ENCODE peak calls at places on chromosomes 1 and 21, in five cellular contexts. E is activated CD8-positive, alpha-beta memory T cell treated with anti-CD3 and anti-CD28 coated beads for 1 hour; M is left ventricle myocardium inferior; I is IMR-90; O is activated CD4-positive, alpha-beta T cell treated with anti-CD3 and anti-CD28 coated beads for 48 hours. Z is an unnamed sample.

GRCh38 chr1:111736548-111737215 is 2.5 kb downstream of the INKA2 start:
- DNase-seq in E (no peak), M (peak), I (peak), O (no peak), Z (no peak)

GRCh38 chr1:216617081-216617480 is 106.1 kb downstream of the ESRRG start:
- DNase-seq in E (no peak), M (no peak), I (no peak), O (no peak), Z (no peak)

GRCh38 chr1:8283058-8283884 is 34.6 kb upstream of the SLC45A1 start:
- DNase-seq in E (no peak), M (peak), I (no peak), O (peak), Z (no peak)

GRCh38 chr1:9016455-9016854 is 9.8 kb downstream of the SLC2A7 start:
- DNase-seq in E (no peak), M (no peak), I (no peak), O (no peak), Z (no peak)

GRCh38 chr1:84301759-84302380 is 362 bp downstream of the SAMD13 start:
- DNase-seq in E (no peak), M (no peak), I (no peak), O (no peak), Z (no peak)

GRCh38 chr1:223007935-223008334 is 135.1 kb downstream of the TLR5 start:
- DNase-seq in E (no peak), M (no peak), I (no peak), O (no peak), Z (no peak)

GRCh38 chr21:14740116-14740515 is 194.0 kb upstream of the SAMSN1 start:
- DNase-seq in E (no peak), M (no peak), I (no peak), O (no peak), Z (no peak)

GRCh38 chr1:8343044-8343443 is 25.1 kb downstream of the SLC45A1 start:
- DNase-seq in E (no peak), M (no peak), I (no peak), O (no peak), Z (no peak)

GRCh38 chr1:156180471-156180870 is 13.4 kb upstream of the SLC25A44 start:
- DNase-seq in E (no peak), M (no peak), I (no peak), O (no peak), Z (no peak)

GRCh38 chr1:19651141-19651737 is 7.1 kb downstream of the NBL1 start:
- DNase-seq in E (no peak), M (peak), I (peak), O (peak), Z (no peak)

GRCh38 chr1:177700856-177701255 is 269.0 kb downstream of the SEC16B start:
- DNase-seq in E (no peak), M (no peak), I (no peak), O (no peak), Z (no peak)

GRCh38 chr1:66599899-66600737 is 66.2 kb downstream of the SGIP1 start:
- DNase-seq in E (no peak), M (no peak), I (no peak), O (no peak), Z (no peak)

GRCh38 chr1:160219062-160219929 is 14.1 kb downstream of the PEA15 start:
- DNase-seq in E (no peak), M (peak), I (peak), O (no peak), Z (no peak)

GRCh38 chr1:156661932-156662587 is 15.1 kb downstream of the NES start:
- DNase-seq in E (no peak), M (no peak), I (peak), O (no peak), Z (no peak)

GRCh38 chr1:155952505-155952890 is 11.1 kb downstream of the RXFP4 start:
- DNase-seq in E (no peak), M (no peak), I (no peak), O (no peak), Z (no peak)

GRCh38 chr1:25774921-25775774 is 24.8 kb upstream of the SELENON start:
- DNase-seq in E (peak), M (no peak), I (no peak), O (peak), Z (peak)

GRCh38 chr1:100438375-100438774 is 86.1 kb downstream of the CDC14A start:
- DNase-seq in E (no peak), M (no peak), I (no peak), O (no peak), Z (no peak)

Z was measured in cerebellar nuclear complex.